ENCODE peak calls at places on chromosome 6, in ten cellular contexts. E is NCI-H69; X is central memory CD8-positive, alpha-beta T cell; N is small intestine; J is kidney glomerular epithelial cell; O is activated gamma-delta T cell treated with Interleukin-2 at 50 U/mL for 16 hours; H is fibroblast of the conjunctiva; T is Calu3; Y is posterior cingulate gyrus; B is left colon. L is an unnamed sample.

GRCh38 chr6:112337209-112337638 is 9.9 kb upstream of the RFPL4B start:
- DNase-seq in N (peak), X (no peak), E (peak), B (no peak), Y (peak), O (no peak), T (peak), H (peak), J (peak), L (no peak)

GRCh38 chr6:13407709-13408695 is 79.4 kb downstream of the GFOD1 start:
- DNase-seq in O (no peak), X (no peak), N (peak), Y (no peak), B (no peak), H (peak), E (no peak), J (peak), T (peak), L (no peak)

GRCh38 chr6:25477006-25477590 is 174.9 kb upstream of the SCGN start:
- DNase-seq in X (no peak), H (no peak), N (no peak), E (no peak), B (no peak), O (no peak), J (peak), Y (no peak), T (no peak), L (no peak)

GRCh38 chr6:36976005-36976261 is 10.1 kb downstream of the MTCH1 start:
- DNase-seq in N (no peak), Y (no peak), E (no peak), B (no peak), J (no peak), T (no peak), X (no peak), H (no peak), O (no peak), L (no peak)

GRCh38 chr6:29014729-29015608 is 9.9 kb upstream of the ZNF311 start:
- DNase-seq in J (no peak), X (no peak), B (no peak), T (no peak), H (no peak), Y (no peak), E (peak), O (no peak), N (no peak), L (no peak)

GRCh38 chr6:163262080-163262479 is 152.4 kb upstream of the QKI start:
- DNase-seq in T (no peak), E (no peak), N (no peak), O (no peak), Y (no peak), X (no peak), B (no peak), J (no peak), H (no peak), L (no peak)

GRCh38 chr6:83920017-83920416 is 60.5 kb downstream of the CYB5R4 start:
- DNase-seq in J (no peak), N (no peak), O (no peak), T (no peak), Y (no peak), H (no peak), E (no peak), B (no peak), X (no peak), L (no peak)

GRCh38 chr6:10268661-10269060 is 146.2 kb downstream of the TFAP2A start:
- DNase-seq in E (peak), T (no peak), H (no peak), O (no peak), B (no peak), Y (no peak), N (no peak), X (no peak), J (no peak), L (no peak)

GRCh38 chr6:75424610-75425548 is 68.7 kb downstream of the FILIP1 start:
- DNase-seq in Y (no peak), T (no peak), X (no peak), H (no peak), B (no peak), E (peak), J (no peak), O (no peak), N (no peak), L (no peak)

L was measured in keratinocyte.